ENCODE peak calls at places on chromosomes 4 and X, in four cellular contexts. P, Q, K and A are unnamed samples.

GRCh38 chrX:63934791-63935190 is 149.8 kb upstream of the ARHGEF9 start:
- DNase-seq in K (no peak), P (no peak), Q (no peak), A (no peak)

GRCh38 chrX:71365356-71365875 is 741 bp upstream of the TAF1 start:
- DNase-seq in K (no peak), P (no peak), Q (no peak), A (no peak)

GRCh38 chr4:36872679-36873078 is 371.9 kb upstream of the NWD2 start:
- DNase-seq in K (no peak), P (no peak), Q (no peak), A (no peak)

GRCh38 chrX:45830343-45830742 is 629.7 kb upstream of the DIPK2B start:
- DNase-seq in Q (no peak), P (no peak), K (no peak), A (no peak)

GRCh38 chr4:119510750-119511149 is 117.9 kb downstream of the PDE5A start:
- DNase-seq in P (peak), K (no peak), Q (no peak), A (no peak)

GRCh38 chrX:100939336-100939735 is 10.6 kb upstream of the XKRX start:
- DNase-seq in P (no peak), K (no peak), Q (no peak), A (no peak)

GRCh38 chrX:42496239-42496638 is 281.7 kb downstream of the PPP1R2C start:
- DNase-seq in Q (no peak), K (peak), P (no peak), A (no peak)

GRCh38 chrX:50202539-50202938 is 1.7 kb upstream of the AKAP4 start:
- DNase-seq in K (peak), Q (no peak), P (no peak), A (no peak)

GRCh38 chr4:43512253-43512652 is 619.7 kb downstream of the GRXCR1 start:
- DNase-seq in K (no peak), Q (no peak), P (no peak), A (no peak)

GRCh38 chr4:66032571-66032970 is 362.3 kb upstream of the EPHA5 start:
- DNase-seq in P (no peak), Q (no peak), K (no peak), A (no peak)

GRCh38 chrX:115311666-115312065 is 22.2 kb downstream of the LUZP4 start:
- DNase-seq in Q (no peak), P (no peak), K (peak), A (no peak)

DNA sequence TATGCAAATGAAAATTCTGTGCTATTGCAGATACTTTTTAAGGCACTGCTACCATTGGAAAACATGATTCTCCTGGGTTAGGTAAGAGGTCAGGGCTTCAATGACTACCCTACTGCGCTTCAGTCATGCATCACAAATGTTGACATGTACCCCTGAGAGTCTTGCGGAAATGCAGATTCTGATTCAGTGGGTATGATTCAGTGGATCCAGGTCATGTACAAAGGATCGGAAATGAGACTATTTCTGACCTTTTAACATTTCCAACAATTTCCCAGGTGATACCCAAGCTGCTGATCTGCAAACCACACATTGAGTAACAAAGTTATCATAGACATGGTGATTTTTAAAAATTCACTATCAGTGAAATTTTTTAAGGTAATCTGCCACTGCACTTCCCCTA is 62.6 kb downstream of the DDX53 start:
- DNase-seq in P (no peak), K (no peak), Q (no peak), A (no peak)
- H3K4me3 ChIP-seq in P (no peak), K (no peak), Q (no peak), A (no peak)

GRCh38 chr4:26028793-26029511 is 114.9 kb downstream of the SMIM20 start:
- DNase-seq in P (peak), Q (peak), K (peak), A (peak)
- H3K4me3 ChIP-seq in P (no peak), Q (no peak), K (no peak), A (peak)

GRCh38 chr4:182083681-182084410 is 159.4 kb upstream of the TENM3 start:
- DNase-seq in K (no peak), P (no peak), Q (no peak), A (no peak)
- H3K4me3 ChIP-seq in K (no peak), P (no peak), Q (no peak), A (no peak)

GRCh38 chr4:53573696-53574095 is 17.6 kb downstream of the LNX1 start:
- DNase-seq in Q (no peak), K (no peak), P (no peak), A (no peak)
- H3K4me3 ChIP-seq in Q (no peak), K (no peak), P (no peak), A (no peak)

DNA sequence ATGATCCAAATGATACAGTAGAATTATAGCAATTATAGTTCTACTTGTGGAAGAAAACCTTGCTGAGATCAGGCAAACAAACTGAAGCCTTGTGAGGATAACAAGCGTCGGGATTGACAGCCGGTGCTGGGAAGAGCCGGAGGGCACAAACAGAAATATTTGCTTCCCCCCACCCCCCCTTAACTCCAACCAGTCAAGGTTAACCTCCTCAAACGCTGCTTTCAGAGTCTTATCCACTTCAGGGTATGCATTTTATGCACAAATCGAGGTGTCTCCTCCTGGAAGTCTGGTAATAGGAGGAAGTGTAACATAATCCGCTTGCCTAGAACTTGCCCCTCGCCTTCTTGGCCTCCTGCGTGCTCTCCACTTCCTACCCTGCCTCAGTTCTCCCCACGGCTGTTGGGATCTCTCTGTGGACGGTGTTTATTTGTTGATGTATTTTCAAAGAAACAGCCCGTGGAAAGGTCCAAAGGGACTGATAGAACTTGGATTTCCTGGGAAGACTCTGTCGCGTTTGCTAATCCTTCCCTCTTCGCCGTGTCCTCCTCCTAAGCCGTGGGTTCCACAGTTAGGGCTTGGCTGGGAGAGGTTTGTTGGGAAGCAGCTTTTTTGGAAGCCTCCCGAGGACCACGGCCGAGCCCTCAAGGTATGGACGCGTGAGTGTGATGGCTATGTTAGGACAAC is 4.1 kb upstream of the ARX start:
- DNase-seq in P (no peak), Q (no peak), K (no peak), A (no peak)
- H3K4me3 ChIP-seq in P (no peak), Q (no peak), K (no peak), A (peak)

DNA sequence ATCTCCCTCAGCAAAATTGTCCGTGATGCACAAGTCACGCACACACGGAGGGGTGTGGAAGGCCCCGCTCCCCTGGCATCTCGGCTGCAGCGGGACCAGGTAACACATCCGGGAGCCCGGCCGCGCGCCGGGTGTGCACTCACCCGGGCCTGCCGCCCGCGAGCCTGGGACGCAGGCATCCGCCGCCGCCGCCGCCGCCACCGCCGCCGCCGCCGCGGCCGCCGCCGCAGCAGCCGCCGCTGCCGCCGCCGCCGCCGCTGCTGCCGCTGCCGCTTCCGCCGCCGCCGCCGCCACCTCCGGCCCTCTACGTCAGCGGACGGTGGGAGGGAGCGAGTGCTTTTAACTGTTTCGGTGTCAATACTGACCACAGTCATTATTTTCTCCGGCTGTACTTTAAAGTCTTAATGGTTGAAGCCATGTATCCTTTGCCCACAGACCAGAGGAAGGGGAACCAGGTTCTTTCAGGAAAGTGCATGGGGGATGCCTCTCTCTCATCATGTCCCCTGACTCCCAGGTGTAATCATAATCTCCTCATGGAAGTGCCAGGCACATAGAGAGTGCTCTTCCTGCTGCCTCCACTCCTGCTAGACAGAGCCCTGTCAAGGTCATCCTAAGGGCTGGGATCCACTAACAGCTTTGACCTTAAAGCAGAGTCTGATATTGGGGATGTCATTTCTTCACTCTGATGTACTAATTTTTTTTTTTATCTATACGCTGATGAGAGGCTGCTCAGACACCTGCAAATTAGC is 38.0 kb downstream of the MAGEE2 start:
- DNase-seq in P (peak), K (peak), Q (no peak), A (peak)
- H3K4me3 ChIP-seq in P (peak), K (peak), Q (peak), A (peak)

DNA sequence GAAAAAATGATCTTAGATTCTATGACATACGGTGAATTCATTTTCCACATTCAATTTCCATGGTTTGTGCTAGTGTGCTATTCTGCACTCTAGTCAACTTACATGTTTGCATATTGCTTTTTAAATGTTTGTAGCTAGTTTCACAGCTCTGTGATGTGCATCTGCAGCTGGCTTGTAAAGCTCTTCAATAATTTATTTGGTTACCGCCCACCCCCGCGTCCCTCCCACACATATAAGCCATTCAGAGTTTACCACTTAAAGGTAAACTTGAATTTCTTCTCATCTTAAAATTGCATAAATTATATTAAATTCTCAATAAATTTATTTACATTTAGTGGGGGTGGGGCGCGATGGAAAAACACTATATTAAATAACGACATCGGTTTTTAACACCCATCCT is 291 bp upstream of the NBDY start:
- DNase-seq in Q (no peak), K (peak), P (peak), A (peak)
- H3K4me3 ChIP-seq in Q (peak), K (peak), P (peak), A (peak)

GRCh38 chrX:150871341-150871811 is 27.1 kb downstream of the CD99L2 start:
- DNase-seq in K (no peak), Q (no peak), P (no peak), A (no peak)

GRCh38 chrX:150870059-150870458 is 28.4 kb downstream of the CD99L2 start:
- DNase-seq in K (no peak), P (no peak), Q (no peak), A (no peak)

GRCh38 chrX:150869450-150869849 is 29.0 kb downstream of the CD99L2 start:
- DNase-seq in P (no peak), K (no peak), Q (no peak), A (no peak)

GRCh38 chrX:150868625-150869024 is 29.8 kb downstream of the CD99L2 start:
- DNase-seq in P (peak), K (no peak), Q (no peak), A (no peak)

DNA sequence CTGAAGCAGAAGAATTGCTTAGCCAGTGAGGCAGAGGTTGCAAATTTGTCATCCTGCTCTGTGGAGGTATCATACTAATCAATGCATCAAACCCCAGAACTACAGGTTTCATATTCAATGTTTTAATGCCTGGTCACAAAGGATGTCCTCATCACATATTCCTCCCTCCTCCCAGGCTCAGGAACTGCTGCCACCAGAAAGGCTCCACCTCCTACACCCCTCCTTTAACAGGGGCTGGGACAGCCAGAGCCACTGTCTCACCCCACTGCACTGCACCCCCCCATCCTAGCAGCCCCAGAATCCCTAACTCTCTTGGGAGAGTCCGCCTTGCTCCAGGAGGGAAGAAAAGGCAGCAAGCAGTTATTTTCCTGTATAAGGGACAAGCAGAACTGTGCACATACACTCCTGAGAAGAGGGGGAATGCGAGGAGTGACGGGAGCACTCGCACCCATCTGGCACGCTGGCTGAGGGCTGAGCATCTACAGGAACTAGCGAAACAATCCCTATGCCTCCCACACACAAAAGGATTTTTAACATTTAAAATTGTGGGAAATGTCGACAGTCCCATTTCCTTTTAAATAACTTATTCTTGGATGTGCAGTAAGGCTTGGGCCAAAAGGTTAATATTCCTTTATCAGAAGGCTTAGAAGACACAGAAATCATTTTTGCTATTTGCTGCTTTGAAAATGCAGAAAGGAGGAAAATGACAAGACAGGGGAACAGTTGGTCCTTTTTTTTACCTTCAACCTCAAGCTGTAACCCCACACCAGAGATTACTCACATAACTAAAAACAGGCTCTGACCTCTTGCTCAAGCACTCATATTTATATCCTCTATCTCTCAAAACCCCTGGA is 27.8 kb downstream of the CD99L2 start:
- DNase-seq in K (peak), P (peak), Q (no peak), A (no peak)
- H3K4me3 ChIP-seq in K (no peak), P (no peak), Q (no peak), A (no peak)

DNA sequence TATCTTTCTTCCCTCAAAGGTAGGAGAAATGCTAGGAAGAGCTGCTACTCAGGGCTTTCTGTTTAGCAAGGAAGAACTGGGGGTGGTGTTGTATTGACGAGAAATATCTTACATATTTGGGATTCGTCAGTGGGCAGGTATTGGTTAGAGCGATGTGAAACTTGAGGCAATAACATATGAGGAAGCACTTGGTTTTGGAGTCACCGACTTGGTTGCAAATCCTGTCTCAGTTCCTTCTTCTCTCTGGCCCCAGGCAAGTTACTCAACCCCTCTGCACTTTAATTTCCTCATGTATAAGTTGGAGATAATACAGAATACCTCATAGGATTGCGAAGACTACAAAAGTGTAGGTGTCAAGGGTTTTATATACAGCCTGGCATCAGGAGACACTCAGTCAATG is 34.1 kb downstream of the GPAT3 start:
- DNase-seq in K (no peak), P (no peak), Q (no peak), A (no peak)
- H3K4me3 ChIP-seq in K (no peak), P (no peak), Q (no peak), A (no peak)

GRCh38 chrX:141662781-141663180 is 35.8 kb downstream of the SPANXD start:
- DNase-seq in P (no peak), K (no peak), Q (no peak), A (no peak)
- H3K4me3 ChIP-seq in P (no peak), K (no peak), Q (no peak), A (no peak)